ENCODE peak calls at places on chromosomes 4 and X, in eight cellular contexts. Y is BE2C; F is globus pallidus; D is NCI-H82; N is foreskin fibroblast; K is right lobe of liver; P is head of caudate nucleus; B is activated CD8-positive, alpha-beta memory T cell treated with anti-CD3 and anti-CD28 coated beads for 24 hours. E is an unnamed sample.

GRCh38 chrX:86981326-86981890 is 536.2 kb upstream of the KLHL4 start:
- DNase-seq in F (no peak), N (no peak), P (no peak), B (no peak), D (no peak), Y (no peak), K (no peak), E (no peak)

GRCh38 chr4:133147365-133147821 is 1.7 kb upstream of the PCDH10 start:
- DNase-seq in K (no peak), B (no peak), N (no peak), Y (no peak), P (peak; percentile 47), D (peak; percentile 28), F (no peak), E (peak; percentile 13)

GRCh38 chr4:8005033-8005808 is 65.6 kb upstream of the AFAP1 start:
- DNase-seq in P (no peak), Y (no peak), D (no peak), F (no peak), N (no peak), B (no peak), K (no peak), E (no peak)

GRCh38 chr4:61511716-61512488 is 311.8 kb downstream of the ADGRL3 start:
- DNase-seq in D (no peak), F (no peak), P (no peak), K (no peak), B (no peak), N (peak; percentile 14), Y (no peak), E (no peak)

GRCh38 chr4:61411241-61411640 is 211.1 kb downstream of the ADGRL3 start:
- DNase-seq in Y (no peak), N (no peak), B (no peak), F (no peak), P (no peak), D (no peak), K (no peak), E (no peak)

GRCh38 chr4:70471897-70472296 is at the start of gene MUC7:
- DNase-seq in K (no peak), F (no peak), Y (no peak), N (no peak), P (no peak), B (no peak), D (no peak), E (no peak)

GRCh38 chr4:146121757-146122156 is 53.8 kb upstream of the LSM6 start:
- DNase-seq in F (no peak), K (no peak), B (no peak), Y (peak; percentile 33), N (no peak), D (no peak), P (no peak), E (no peak)

GRCh38 chr4:13539047-13539720 is 5.1 kb downstream of the NKX3-2 start:
- DNase-seq in P (no peak), F (no peak), D (no peak), N (no peak), K (no peak), B (peak; percentile 56), Y (no peak), E (peak; percentile 27)

GRCh38 chrX:153953342-153953830 is 8.9 kb upstream of the RENBP start:
- DNase-seq in N (peak; percentile 37), Y (peak; percentile 79), P (peak; percentile 82), K (peak; percentile 62), B (peak; percentile 96), D (peak; percentile 79), F (peak; percentile 47), E (peak; percentile 88)

E was measured in GM13976.